ENCODE peak calls at places on chromosomes 4 and X, in five cellular contexts. N is H1, L is K562, G is GM12878, P is GM12891. Q is an unnamed sample.

GRCh38 chr4:184156169-184156568 is 61.5 kb downstream of the ENPP6 start:
- DNase-seq in N (no peak), L (no peak), G (no peak), P (no peak), Q (no peak)

GRCh38 chrX:53050841-53051240 is 2.3 kb downstream of the GPR173 start:
- DNase-seq in N (no peak), L (no peak), G (no peak), P (no peak), Q (no peak)

GRCh38 chrX:50211510-50211909 is 6.9 kb downstream of the CCNB3 start:
- DNase-seq in N (no peak), L (peak; percentile 36), G (no peak), P (no peak), Q (no peak)

GRCh38 chrX:76148753-76149152 is 24.1 kb upstream of the PBDC1 start:
- DNase-seq in N (peak; percentile 37), L (peak; percentile 25), G (peak; percentile 45), P (no peak), Q (no peak)

GRCh38 chr4:181807771-181808170 is 435.4 kb upstream of the TENM3 start:
- DNase-seq in N (no peak), L (no peak), G (no peak), P (no peak), Q (no peak)

GRCh38 chr4:111510535-111510934 is 634.7 kb upstream of the FAM241A start:
- DNase-seq in N (no peak), L (no peak), G (no peak), P (no peak), Q (no peak)

GRCh38 chr4:153322791-153323190 is 21.7 kb upstream of the MND1 start:
- DNase-seq in N (no peak), L (no peak), G (no peak), P (no peak), Q (no peak)

GRCh38 chr4:1990676-1991075 is 18.1 kb downstream of the NELFA start:
- DNase-seq in N (no peak), L (no peak), G (no peak), P (no peak), Q (no peak)

GRCh38 chr4:153643406-153644016 is 40.6 kb upstream of the TLR2 start:
- DNase-seq in N (no peak), L (peak; percentile 44), G (peak; percentile 50), P (peak; percentile 37), Q (peak; percentile 33)

DNA sequence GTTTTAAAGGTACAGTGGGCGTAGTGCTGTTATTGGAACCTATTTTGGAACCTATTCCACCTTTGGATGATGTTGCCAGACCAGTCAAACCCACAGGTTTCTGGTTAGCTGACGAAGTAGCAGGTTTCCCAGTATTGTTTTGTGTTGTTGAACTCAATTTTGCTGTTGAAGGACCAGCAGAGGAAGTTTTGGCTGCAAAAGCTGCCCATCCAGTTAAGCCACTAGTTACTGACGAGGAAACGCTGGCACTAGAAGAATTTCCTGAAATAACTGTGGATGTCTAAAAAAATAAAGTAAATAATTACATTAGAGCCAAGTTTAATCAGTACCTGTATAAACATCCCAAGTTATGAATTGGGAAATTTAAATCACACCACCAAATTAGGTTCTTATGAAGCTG is 25.5 kb downstream of the INTS12 start:
- DNase-seq in N (no peak), L (no peak), G (no peak), P (no peak), Q (no peak)
- TF ChIP-seq TAF1 in N (no peak), L (no peak), G (no peak), P (no peak), Q (no peak)

GRCh38 chrX:101097546-101098453 is at the start of gene CENPI:
- DNase-seq in N (peak; percentile 85), L (peak; percentile 95), G (peak; percentile 74), P (peak; percentile 71), Q (peak; percentile 79)
- TF ChIP-seq POLR2A in N (peak; percentile 80), L (peak; percentile 74), G (peak; percentile 63), P (peak; percentile 48), Q (peak; percentile 52)

GRCh38 chr4:54318904-54319303 is 89.8 kb downstream of the PDGFRA start:
- DNase-seq in N (no peak), L (peak; percentile 53), G (no peak), P (peak; percentile 17), Q (no peak)

GRCh38 chr4:54317690-54318089 is 88.6 kb downstream of the PDGFRA start:
- DNase-seq in N (no peak), L (no peak), G (no peak), P (no peak), Q (no peak)

GRCh38 chr4:54316139-54316538 is 87.0 kb downstream of the PDGFRA start:
- DNase-seq in N (no peak), L (no peak), G (no peak), P (no peak), Q (no peak)

GRCh38 chr4:54320826-54321320 is 91.8 kb downstream of the PDGFRA start:
- DNase-seq in N (no peak), L (no peak), G (no peak), P (no peak), Q (no peak)

DNA sequence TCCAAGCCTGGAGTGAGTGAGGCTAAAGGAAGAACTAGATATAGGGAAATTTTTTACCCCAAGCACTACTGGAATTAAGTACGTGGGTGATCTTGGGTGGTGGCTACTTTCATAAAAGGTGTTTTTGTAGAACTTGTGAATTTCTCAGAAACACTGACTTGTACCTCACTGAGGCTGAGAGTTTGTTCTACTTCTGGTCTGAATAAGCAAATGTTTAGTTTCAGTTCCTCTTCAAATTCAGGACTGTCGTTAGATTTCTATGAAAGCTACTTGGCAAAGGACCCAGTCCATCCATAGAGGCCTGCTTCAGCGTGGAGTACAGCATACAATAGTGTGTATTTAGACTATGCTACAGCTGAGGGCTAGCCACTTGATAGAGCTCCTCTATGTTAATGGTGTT is 86.5 kb downstream of the PDGFRA start:
- DNase-seq in N (no peak), L (no peak), G (peak; percentile 86), P (peak; percentile 39), Q (peak; percentile 30)
- TF ChIP-seq TAF1 in N (no peak), L (no peak), G (no peak), P (no peak), Q (no peak)

GRCh38 chrX:135425026-135425425 is 3.3 kb downstream of the SMIM10L2A start:
- DNase-seq in N (no peak), L (no peak), G (no peak), P (no peak), Q (no peak)

GRCh38 chrX:135424469-135424868 is 2.7 kb downstream of the SMIM10L2A start:
- DNase-seq in N (no peak), L (no peak), G (no peak), P (no peak), Q (no peak)

GRCh38 chrX:135420831-135421230 is 913 bp upstream of the SMIM10L2A start:
- DNase-seq in N (no peak), L (no peak), G (no peak), P (no peak), Q (no peak)

GRCh38 chrX:135421932-135422809 is at the start of gene SMIM10L2A:
- DNase-seq in N (peak; percentile 59), L (no peak), G (no peak), P (no peak), Q (no peak)

GRCh38 chrX:135421537-135421931 is 210 bp upstream of the SMIM10L2A start:
- DNase-seq in N (peak; percentile 88), L (peak; percentile 90), G (peak; percentile 19), P (peak; percentile 47), Q (peak; percentile 53)
- TF ChIP-seq POLR2A in N (no peak), L (peak; percentile 30), G (no peak), P (no peak), Q (no peak)

Q was measured in GM12892.